ENCODE peak calls at places on chromosomes 5 and 9, in nine cellular contexts. One of them, this sample, is unnamed.

GRCh38 chr5:74094096-74094778 is 468.2 kb downstream of the ARHGEF28 start:
- DNase-seq in mucosa of descending colon: no peak
- DNase-seq in thyroid gland: no peak
- DNase-seq in HCT116: no peak
- DNase-seq in progenitor cell of endocrine pancreas: no peak
- DNase-seq in cardiac fibroblast: peak; percentile 38
- DNase-seq in kidney epithelial cell: no peak
- DNase-seq in A549: no peak
- DNase-seq in activated B cell treated with CpG ODN at 0.5 μM for 24 hours: no peak
- DNase-seq in this sample: peak; percentile 46

GRCh38 chr5:135386886-135387628 is 12.0 kb downstream of the MACROH2A1 start:
- DNase-seq in kidney epithelial cell: no peak
- DNase-seq in HCT116: peak; percentile 62
- DNase-seq in mucosa of descending colon: no peak
- DNase-seq in activated B cell treated with CpG ODN at 0.5 μM for 24 hours: no peak
- DNase-seq in cardiac fibroblast: peak; percentile 93
- DNase-seq in progenitor cell of endocrine pancreas: no peak
- DNase-seq in A549: peak; percentile 69
- DNase-seq in thyroid gland: no peak
- DNase-seq in this sample: peak; percentile 98

GRCh38 chr5:36934740-36935356 is 58.3 kb downstream of the NIPBL start:
- DNase-seq in progenitor cell of endocrine pancreas: no peak
- DNase-seq in HCT116: no peak
- DNase-seq in thyroid gland: no peak
- DNase-seq in mucosa of descending colon: no peak
- DNase-seq in activated B cell treated with CpG ODN at 0.5 μM for 24 hours: no peak
- DNase-seq in cardiac fibroblast: peak; percentile 34
- DNase-seq in kidney epithelial cell: no peak
- DNase-seq in A549: no peak
- DNase-seq in this sample: no peak

GRCh38 chr5:52727568-52727967 is 60.1 kb upstream of the ITGA1 start:
- DNase-seq in mucosa of descending colon: peak; percentile 33
- DNase-seq in HCT116: no peak
- DNase-seq in thyroid gland: peak; percentile 3
- DNase-seq in kidney epithelial cell: no peak
- DNase-seq in progenitor cell of endocrine pancreas: no peak
- DNase-seq in cardiac fibroblast: peak; percentile 78
- DNase-seq in A549: no peak
- DNase-seq in activated B cell treated with CpG ODN at 0.5 μM for 24 hours: no peak
- DNase-seq in this sample: peak; percentile 77

GRCh38 chr5:134113572-134113907 is 941 bp upstream of the TCF7 start:
- DNase-seq in mucosa of descending colon: no peak
- DNase-seq in activated B cell treated with CpG ODN at 0.5 μM for 24 hours: no peak
- DNase-seq in A549: no peak
- DNase-seq in progenitor cell of endocrine pancreas: no peak
- DNase-seq in thyroid gland: no peak
- DNase-seq in HCT116: no peak
- DNase-seq in kidney epithelial cell: no peak
- DNase-seq in cardiac fibroblast: no peak
- DNase-seq in this sample: no peak

GRCh38 chr5:172452398-172453205 is 1.7 kb downstream of the SH3PXD2B start:
- DNase-seq in progenitor cell of endocrine pancreas: no peak
- DNase-seq in cardiac fibroblast: peak; percentile 78
- DNase-seq in activated B cell treated with CpG ODN at 0.5 μM for 24 hours: no peak
- DNase-seq in kidney epithelial cell: no peak
- DNase-seq in mucosa of descending colon: no peak
- DNase-seq in thyroid gland: peak; percentile 32
- DNase-seq in A549: no peak
- DNase-seq in HCT116: peak; percentile 54
- DNase-seq in this sample: peak; percentile 90

GRCh38 chr5:156391139-156391538 is 64.2 kb downstream of the SGCD start:
- DNase-seq in mucosa of descending colon: no peak
- DNase-seq in A549: no peak
- DNase-seq in activated B cell treated with CpG ODN at 0.5 μM for 24 hours: no peak
- DNase-seq in HCT116: no peak
- DNase-seq in thyroid gland: no peak
- DNase-seq in progenitor cell of endocrine pancreas: no peak
- DNase-seq in cardiac fibroblast: peak; percentile 95
- DNase-seq in kidney epithelial cell: peak; percentile 43
- DNase-seq in this sample: peak; percentile 68

GRCh38 chr5:72448368-72448767 is 58.8 kb downstream of the ZNF366 start:
- DNase-seq in kidney epithelial cell: no peak
- DNase-seq in HCT116: no peak
- DNase-seq in progenitor cell of endocrine pancreas: no peak
- DNase-seq in activated B cell treated with CpG ODN at 0.5 μM for 24 hours: no peak
- DNase-seq in A549: no peak
- DNase-seq in mucosa of descending colon: no peak
- DNase-seq in thyroid gland: no peak
- DNase-seq in cardiac fibroblast: no peak
- DNase-seq in this sample: no peak

GRCh38 chr9:112174965-112175795 is at the start of gene SUSD1:
- DNase-seq in thyroid gland: peak; percentile 28
- DNase-seq in A549: no peak
- DNase-seq in cardiac fibroblast: no peak
- DNase-seq in mucosa of descending colon: peak; percentile 74
- DNase-seq in activated B cell treated with CpG ODN at 0.5 μM for 24 hours: peak; percentile 50
- DNase-seq in HCT116: no peak
- DNase-seq in progenitor cell of endocrine pancreas: peak; percentile 42
- DNase-seq in kidney epithelial cell: no peak
- DNase-seq in this sample: peak; percentile 5

GRCh38 chr5:137960819-137961218 is 71.6 kb downstream of the PKD2L2 start:
- DNase-seq in activated B cell treated with CpG ODN at 0.5 μM for 24 hours: no peak
- DNase-seq in HCT116: no peak
- DNase-seq in A549: no peak
- DNase-seq in cardiac fibroblast: no peak
- DNase-seq in kidney epithelial cell: no peak
- DNase-seq in thyroid gland: no peak
- DNase-seq in mucosa of descending colon: no peak
- DNase-seq in progenitor cell of endocrine pancreas: no peak
- DNase-seq in this sample: no peak

GRCh38 chr5:96247097-96247675 is 185.9 kb downstream of the PCSK1 start:
- DNase-seq in mucosa of descending colon: no peak
- DNase-seq in activated B cell treated with CpG ODN at 0.5 μM for 24 hours: no peak
- DNase-seq in HCT116: no peak
- DNase-seq in cardiac fibroblast: peak; percentile 78
- DNase-seq in thyroid gland: peak; percentile 82
- DNase-seq in progenitor cell of endocrine pancreas: no peak
- DNase-seq in A549: no peak
- DNase-seq in kidney epithelial cell: no peak
- DNase-seq in this sample: peak; percentile 88

GRCh38 chr9:90801507-90802289 is at the start of gene SYK:
- DNase-seq in cardiac fibroblast: no peak
- DNase-seq in A549: no peak
- DNase-seq in kidney epithelial cell: no peak
- DNase-seq in progenitor cell of endocrine pancreas: peak; percentile 34
- DNase-seq in HCT116: no peak
- DNase-seq in mucosa of descending colon: peak; percentile 90
- DNase-seq in thyroid gland: peak; percentile 80
- DNase-seq in activated B cell treated with CpG ODN at 0.5 μM for 24 hours: peak; percentile 72
- DNase-seq in this sample: no peak

GRCh38 chr9:121285835-121286687 is 18.1 kb downstream of the GSN start:
- DNase-seq in HCT116: peak; percentile 64
- DNase-seq in mucosa of descending colon: peak; percentile 68
- DNase-seq in progenitor cell of endocrine pancreas: no peak
- DNase-seq in A549: no peak
- DNase-seq in thyroid gland: peak; percentile 62
- DNase-seq in activated B cell treated with CpG ODN at 0.5 μM for 24 hours: no peak
- DNase-seq in cardiac fibroblast: peak; percentile 89
- DNase-seq in kidney epithelial cell: no peak
- DNase-seq in this sample: peak; percentile 74

GRCh38 chr9:76415731-76416130 is 21.5 kb upstream of the RFK start:
- DNase-seq in cardiac fibroblast: peak; percentile 82
- DNase-seq in activated B cell treated with CpG ODN at 0.5 μM for 24 hours: no peak
- DNase-seq in A549: no peak
- DNase-seq in progenitor cell of endocrine pancreas: no peak
- DNase-seq in HCT116: no peak
- DNase-seq in mucosa of descending colon: no peak
- DNase-seq in kidney epithelial cell: no peak
- DNase-seq in thyroid gland: no peak
- DNase-seq in this sample: peak; percentile 85

GRCh38 chr9:105475302-105475701 is 27.5 kb downstream of the FSD1L start:
- DNase-seq in mucosa of descending colon: no peak
- DNase-seq in cardiac fibroblast: peak; percentile 55
- DNase-seq in thyroid gland: no peak
- DNase-seq in kidney epithelial cell: peak; percentile 25
- DNase-seq in A549: no peak
- DNase-seq in activated B cell treated with CpG ODN at 0.5 μM for 24 hours: no peak
- DNase-seq in HCT116: no peak
- DNase-seq in progenitor cell of endocrine pancreas: no peak
- DNase-seq in this sample: peak; percentile 42

GRCh38 chr9:124520206-124520596 is 13.0 kb upstream of the NR5A1 start:
- DNase-seq in cardiac fibroblast: no peak
- DNase-seq in kidney epithelial cell: no peak
- DNase-seq in mucosa of descending colon: no peak
- DNase-seq in progenitor cell of endocrine pancreas: no peak
- DNase-seq in HCT116: no peak
- DNase-seq in thyroid gland: no peak
- DNase-seq in A549: no peak
- DNase-seq in activated B cell treated with CpG ODN at 0.5 μM for 24 hours: no peak
- DNase-seq in this sample: no peak

GRCh38 chr5:176592573-176592972 is 17.4 kb downstream of the GPRIN1 start:
- DNase-seq in mucosa of descending colon: no peak
- DNase-seq in progenitor cell of endocrine pancreas: no peak
- DNase-seq in cardiac fibroblast: no peak
- DNase-seq in kidney epithelial cell: no peak
- DNase-seq in HCT116: no peak
- DNase-seq in activated B cell treated with CpG ODN at 0.5 μM for 24 hours: no peak
- DNase-seq in A549: no peak
- DNase-seq in thyroid gland: no peak
- DNase-seq in this sample: no peak

GRCh38 chr5:176588297-176588696 is 21.7 kb downstream of the GPRIN1 start:
- DNase-seq in cardiac fibroblast: no peak
- DNase-seq in kidney epithelial cell: no peak
- DNase-seq in mucosa of descending colon: no peak
- DNase-seq in progenitor cell of endocrine pancreas: no peak
- DNase-seq in HCT116: no peak
- DNase-seq in thyroid gland: no peak
- DNase-seq in activated B cell treated with CpG ODN at 0.5 μM for 24 hours: no peak
- DNase-seq in A549: no peak
- DNase-seq in this sample: no peak

GRCh38 chr5:176589039-176589769 is 20.8 kb downstream of the GPRIN1 start:
- DNase-seq in A549: no peak
- DNase-seq in mucosa of descending colon: peak; percentile 37
- DNase-seq in thyroid gland: no peak
- DNase-seq in activated B cell treated with CpG ODN at 0.5 μM for 24 hours: no peak
- DNase-seq in HCT116: no peak
- DNase-seq in cardiac fibroblast: no peak
- DNase-seq in progenitor cell of endocrine pancreas: no peak
- DNase-seq in kidney epithelial cell: no peak
- DNase-seq in this sample: no peak

GRCh38 chr5:176587398-176587797 is 22.6 kb downstream of the GPRIN1 start:
- DNase-seq in mucosa of descending colon: peak; percentile 57
- DNase-seq in HCT116: no peak
- DNase-seq in cardiac fibroblast: no peak
- DNase-seq in kidney epithelial cell: no peak
- DNase-seq in progenitor cell of endocrine pancreas: no peak
- DNase-seq in thyroid gland: no peak
- DNase-seq in activated B cell treated with CpG ODN at 0.5 μM for 24 hours: no peak
- DNase-seq in A549: no peak
- DNase-seq in this sample: no peak

GRCh38 chr5:176590035-176590729 is 19.8 kb downstream of the GPRIN1 start:
- DNase-seq in mucosa of descending colon: no peak
- DNase-seq in progenitor cell of endocrine pancreas: no peak
- DNase-seq in activated B cell treated with CpG ODN at 0.5 μM for 24 hours: no peak
- DNase-seq in cardiac fibroblast: no peak
- DNase-seq in A549: no peak
- DNase-seq in kidney epithelial cell: no peak
- DNase-seq in thyroid gland: no peak
- DNase-seq in HCT116: no peak
- DNase-seq in this sample: no peak
- TF ChIP-seq CTCF in mucosa of descending colon: no peak
- TF ChIP-seq CTCF in progenitor cell of endocrine pancreas: no peak
- TF ChIP-seq CTCF in activated B cell treated with CpG ODN at 0.5 μM for 24 hours: no peak
- TF ChIP-seq CTCF in cardiac fibroblast: no peak
- TF ChIP-seq CTCF in A549: no peak
- TF ChIP-seq CTCF in kidney epithelial cell: no peak
- TF ChIP-seq CTCF in thyroid gland: no peak
- TF ChIP-seq CTCF in HCT116: no peak
- TF ChIP-seq CTCF in this sample: no peak

GRCh38 chr5:79200573-79201183 is 35.3 kb upstream of the JMY start:
- DNase-seq in HCT116: no peak
- DNase-seq in A549: peak; percentile 56
- DNase-seq in mucosa of descending colon: no peak
- DNase-seq in activated B cell treated with CpG ODN at 0.5 μM for 24 hours: no peak
- DNase-seq in thyroid gland: no peak
- DNase-seq in cardiac fibroblast: peak; percentile 20
- DNase-seq in kidney epithelial cell: no peak
- DNase-seq in progenitor cell of endocrine pancreas: no peak
- DNase-seq in this sample: peak; percentile 35
- TF ChIP-seq CTCF in HCT116: peak; percentile 69
- TF ChIP-seq CTCF in A549: peak; percentile 55
- TF ChIP-seq CTCF in mucosa of descending colon: no peak
- TF ChIP-seq CTCF in activated B cell treated with CpG ODN at 0.5 μM for 24 hours: no peak
- TF ChIP-seq CTCF in thyroid gland: peak; percentile 21
- TF ChIP-seq CTCF in cardiac fibroblast: peak; percentile 61
- TF ChIP-seq CTCF in kidney epithelial cell: peak; percentile 36
- TF ChIP-seq CTCF in progenitor cell of endocrine pancreas: peak; percentile 48
- TF ChIP-seq CTCF in this sample: peak; percentile 65

GRCh38 chr5:150797384-150797783 is 18.8 kb downstream of the SMIM3 start:
- DNase-seq in activated B cell treated with CpG ODN at 0.5 μM for 24 hours: no peak
- DNase-seq in progenitor cell of endocrine pancreas: no peak
- DNase-seq in cardiac fibroblast: no peak
- DNase-seq in A549: no peak
- DNase-seq in mucosa of descending colon: no peak
- DNase-seq in kidney epithelial cell: no peak
- DNase-seq in HCT116: no peak
- DNase-seq in thyroid gland: no peak
- DNase-seq in this sample: no peak

GRCh38 chr5:150804388-150804787 is 25.8 kb downstream of the SMIM3 start:
- DNase-seq in A549: no peak
- DNase-seq in cardiac fibroblast: no peak
- DNase-seq in thyroid gland: no peak
- DNase-seq in mucosa of descending colon: no peak
- DNase-seq in HCT116: no peak
- DNase-seq in progenitor cell of endocrine pancreas: no peak
- DNase-seq in activated B cell treated with CpG ODN at 0.5 μM for 24 hours: no peak
- DNase-seq in kidney epithelial cell: no peak
- DNase-seq in this sample: no peak

GRCh38 chr5:150801117-150801927 is 22.8 kb downstream of the SMIM3 start:
- DNase-seq in activated B cell treated with CpG ODN at 0.5 μM for 24 hours: no peak
- DNase-seq in HCT116: peak; percentile 51
- DNase-seq in progenitor cell of endocrine pancreas: no peak
- DNase-seq in kidney epithelial cell: no peak
- DNase-seq in thyroid gland: no peak
- DNase-seq in cardiac fibroblast: no peak
- DNase-seq in A549: peak; percentile 59
- DNase-seq in mucosa of descending colon: no peak
- DNase-seq in this sample: peak; percentile 88
- TF ChIP-seq CTCF in activated B cell treated with CpG ODN at 0.5 μM for 24 hours: no peak
- TF ChIP-seq CTCF in HCT116: peak; percentile 42
- TF ChIP-seq CTCF in progenitor cell of endocrine pancreas: peak; percentile 57
- TF ChIP-seq CTCF in kidney epithelial cell: peak; percentile 37
- TF ChIP-seq CTCF in thyroid gland: peak; percentile 50
- TF ChIP-seq CTCF in cardiac fibroblast: peak; percentile 50
- TF ChIP-seq CTCF in A549: peak; percentile 67
- TF ChIP-seq CTCF in mucosa of descending colon: peak; percentile 28
- TF ChIP-seq CTCF in this sample: peak; percentile 62

DNA sequence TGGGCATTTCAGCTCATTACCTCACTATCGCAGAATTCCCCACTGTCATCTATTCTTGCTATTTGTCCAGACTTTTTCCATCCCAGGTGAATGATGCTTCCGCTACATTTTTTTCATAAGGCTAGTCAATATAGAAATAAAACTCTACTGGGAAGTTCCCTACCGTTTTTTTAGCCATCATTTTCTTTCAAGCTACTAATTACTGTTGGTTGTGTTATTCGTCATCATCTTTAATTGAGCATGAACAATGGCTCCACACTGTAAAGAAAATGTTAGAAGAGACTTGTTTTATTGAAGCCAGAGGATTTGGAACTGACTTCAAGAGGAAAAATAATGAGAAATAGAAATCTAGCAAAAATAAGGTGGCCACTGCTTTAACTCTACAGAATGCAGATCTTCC is 265.0 kb downstream of the ZNF608 start:
- DNase-seq in cardiac fibroblast: no peak
- DNase-seq in kidney epithelial cell: no peak
- DNase-seq in thyroid gland: no peak
- DNase-seq in activated B cell treated with CpG ODN at 0.5 μM for 24 hours: no peak
- DNase-seq in mucosa of descending colon: no peak
- DNase-seq in A549: no peak
- DNase-seq in progenitor cell of endocrine pancreas: no peak
- DNase-seq in HCT116: no peak
- DNase-seq in this sample: no peak
- TF ChIP-seq CTCF in cardiac fibroblast: no peak
- TF ChIP-seq CTCF in kidney epithelial cell: no peak
- TF ChIP-seq CTCF in thyroid gland: no peak
- TF ChIP-seq CTCF in activated B cell treated with CpG ODN at 0.5 μM for 24 hours: no peak
- TF ChIP-seq CTCF in mucosa of descending colon: no peak
- TF ChIP-seq CTCF in A549: no peak
- TF ChIP-seq CTCF in progenitor cell of endocrine pancreas: no peak
- TF ChIP-seq CTCF in HCT116: no peak
- TF ChIP-seq CTCF in this sample: no peak